ENCODE peak calls at places on chromosomes 11 and 22, in six cellular contexts. B is cardiac muscle cell, I is kidney epithelial cell, H is foreskin fibroblast, U is colonic mucosa, X is GM23338. M is an unnamed sample.
A peak's percentile ranks its signal among the peaks of the same experiment; 100 is the strongest.

GRCh38 chr11:134025086-134025437 is 43.8 kb upstream of the JAM3 start:
- DNase-seq in B (no peak), I (no peak), H (no peak), U (no peak), X (no peak), M (no peak)

GRCh38 chr11:72842644-72843330 is 28.6 kb downstream of the ATG16L2 start:
- DNase-seq in B (no peak), I (no peak), H (no peak), U (no peak), X (no peak), M (no peak)

GRCh38 chr11:62445314-62445740 is 26.5 kb downstream of the SCGB1A1 start:
- DNase-seq in B (no peak), I (no peak), H (no peak), U (no peak), X (no peak), M (peak; percentile 65)

GRCh38 chr11:117456027-117456720 is 128.5 kb downstream of the CEP164 start:
- DNase-seq in B (no peak), I (no peak), H (no peak), U (no peak), X (no peak), M (no peak)

GRCh38 chr11:10488581-10489443 is 33.7 kb downstream of the AMPD3 start:
- DNase-seq in B (no peak), I (no peak), H (no peak), U (peak; percentile 82), X (no peak), M (no peak)

GRCh38 chr11:77596626-77597025 is 6.9 kb downstream of the AQP11 start:
- DNase-seq in B (no peak), I (no peak), H (peak; percentile 70), U (no peak), X (no peak), M (peak; percentile 39)

GRCh38 chr11:69009441-69010211 is 3.4 kb downstream of the MRGPRF start:
- DNase-seq in B (no peak), I (no peak), H (no peak), U (no peak), X (no peak), M (no peak)

GRCh38 chr11:45374130-45374529 is 88.0 kb upstream of the SYT13 start:
- DNase-seq in B (no peak), I (no peak), H (no peak), U (no peak), X (no peak), M (no peak)

GRCh38 chr22:23401111-23401909 is 178.8 kb downstream of the IGLL1 start:
- DNase-seq in B (no peak), I (peak; percentile 56), H (peak; percentile 32), U (no peak), X (no peak), M (peak; percentile 66)

GRCh38 chr11:36421546-36422155 is 88.4 kb downstream of the TRAF6 start:
- DNase-seq in B (no peak), I (no peak), H (no peak), U (no peak), X (no peak), M (peak; percentile 10)

GRCh38 chr11:9066432-9066925 is 24.9 kb downstream of the SCUBE2 start:
- DNase-seq in B (no peak), I (no peak), H (no peak), U (no peak), X (peak; percentile 32), M (no peak)

GRCh38 chr11:44936527-44936926 is 14.2 kb downstream of the TP53I11 start:
- DNase-seq in B (peak; percentile 83), I (no peak), H (peak; percentile 66), U (peak; percentile 86), X (peak; percentile 90), M (peak; percentile 76)

GRCh38 chr11:131859811-131860210 is 489.4 kb downstream of the NTM start:
- DNase-seq in B (no peak), I (no peak), H (peak; percentile 67), U (no peak), X (no peak), M (peak; percentile 42)

GRCh38 chr22:17087176-17088131 is 2.7 kb downstream of the IL17RA start:
- DNase-seq in B (no peak), I (no peak), H (no peak), U (no peak), X (no peak), M (peak; percentile 77)

GRCh38 chr11:126956664-126957063 is 43.9 kb downstream of the KIRREL3 start:
- DNase-seq in B (no peak), I (no peak), H (no peak), U (peak; percentile 33), X (no peak), M (no peak)

GRCh38 chr22:48921411-48921903 is 906.2 kb downstream of the BRD1 start:
- DNase-seq in B (no peak), I (no peak), H (no peak), U (no peak), X (no peak), M (no peak)

GRCh38 chr22:42957958-42958357 is 57.0 kb downstream of the PACSIN2 start:
- DNase-seq in B (no peak), I (no peak), H (no peak), U (no peak), X (no peak), M (no peak)

GRCh38 chr22:42960146-42960509 is 54.8 kb downstream of the PACSIN2 start:
- DNase-seq in B (no peak), I (no peak), H (no peak), U (no peak), X (no peak), M (no peak)

GRCh38 chr22:42957544-42957943 is 57.4 kb downstream of the PACSIN2 start:
- DNase-seq in B (no peak), I (no peak), H (no peak), U (no peak), X (no peak), M (no peak)

GRCh38 chr22:42959472-42960145 is 55.3 kb downstream of the PACSIN2 start:
- DNase-seq in B (peak; percentile 76), I (peak; percentile 78), H (no peak), U (peak; percentile 76), X (peak; percentile 55), M (peak; percentile 86)

DNA sequence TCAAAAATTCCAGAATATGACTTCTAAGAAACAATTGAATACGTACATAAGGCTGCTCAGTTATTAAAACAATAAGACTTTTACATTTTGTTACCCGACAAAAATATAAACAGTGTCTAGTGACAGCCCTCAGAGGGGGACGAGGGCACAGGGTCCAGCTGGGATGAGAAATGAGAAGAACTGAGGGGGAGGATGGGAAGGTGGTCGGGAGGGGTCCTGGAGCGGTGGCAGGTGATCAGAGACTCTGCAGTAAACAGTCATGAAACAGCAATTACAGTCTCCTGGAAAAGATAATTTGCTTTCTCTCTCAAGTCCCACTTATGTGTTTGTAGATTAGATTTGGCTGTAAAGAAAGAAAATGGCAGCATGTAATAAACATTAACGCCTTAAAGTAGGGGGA is 56.0 kb downstream of the PACSIN2 start:
- DNase-seq in B (no peak), I (no peak), H (no peak), U (no peak), X (no peak), M (no peak)
- H3K4me3 ChIP-seq in B (no peak overlapping the region), I (peak overlapping the region; percentile 17), H (no peak overlapping the region), U (no peak overlapping the region), X (no peak overlapping the region), M (no peak overlapping the region)

DNA sequence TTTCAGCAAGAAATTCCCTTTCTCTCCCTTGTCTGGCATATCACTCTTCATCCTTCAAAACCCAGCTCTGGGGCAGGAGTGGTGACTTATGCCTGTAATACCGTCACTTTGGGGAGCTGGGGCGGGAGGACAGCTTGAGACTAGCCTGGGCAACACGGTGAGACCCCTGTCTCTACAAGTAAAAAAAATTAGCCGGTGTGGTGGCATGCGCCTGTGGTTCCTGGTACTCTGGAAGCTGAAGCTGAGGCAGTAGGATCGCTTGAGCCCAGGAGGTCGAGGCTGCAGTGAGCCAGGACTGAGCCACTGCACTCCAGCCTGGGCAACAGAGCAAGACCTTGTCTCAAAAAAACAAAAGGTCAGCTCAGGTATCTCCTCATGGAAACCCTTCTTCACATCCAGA is 1.4 kb upstream of the RCE1 start:
- DNase-seq in B (no peak), I (no peak), H (no peak), U (no peak), X (no peak), M (no peak)
- TF ChIP-seq CTCF in B (no peak), I (no peak), H (no peak), U (no peak), X (no peak), M (no peak)

DNA sequence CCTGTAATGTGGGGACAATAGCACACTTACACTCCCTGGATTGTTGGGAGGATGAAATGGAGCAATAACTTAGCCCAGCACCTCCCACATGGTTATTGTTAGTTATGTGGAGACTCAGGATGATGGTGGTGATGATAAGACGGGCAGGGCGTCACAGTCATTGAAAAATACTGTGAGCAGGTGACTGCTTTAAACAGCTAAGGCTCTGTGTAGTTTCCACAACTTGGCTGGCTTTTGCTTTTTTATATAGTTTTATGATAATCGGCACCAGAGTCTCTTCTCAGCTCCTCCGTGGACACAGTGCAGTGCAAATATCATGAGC is 155.1 kb downstream of the ADAMTS15 start:
- DNase-seq in B (no peak), I (no peak), H (no peak), U (peak; percentile 53), X (no peak), M (no peak)
- H3K4me3 ChIP-seq in B (no peak overlapping the region), I (no peak overlapping the region), H (no peak overlapping the region), U (no peak overlapping the region), X (no peak overlapping the region), M (no peak overlapping the region)

GRCh38 chr22:50010676-50011446 is 1.7 kb downstream of the IL17REL start:
- DNase-seq in B (no peak), I (no peak), H (no peak), U (no peak), X (no peak), M (no peak)

GRCh38 chr22:50014655-50015401 is 2.3 kb upstream of the IL17REL start:
- DNase-seq in B (no peak), I (no peak), H (no peak), U (no peak), X (peak; percentile 40), M (no peak)

GRCh38 chr22:50011447-50012200 is 941 bp downstream of the IL17REL start:
- DNase-seq in B (no peak), I (no peak), H (no peak), U (no peak), X (peak; percentile 64), M (no peak)

GRCh38 chr22:50014053-50014501 is 1.5 kb upstream of the IL17REL start:
- DNase-seq in B (no peak), I (no peak), H (no peak), U (no peak), X (no peak), M (no peak)

DNA sequence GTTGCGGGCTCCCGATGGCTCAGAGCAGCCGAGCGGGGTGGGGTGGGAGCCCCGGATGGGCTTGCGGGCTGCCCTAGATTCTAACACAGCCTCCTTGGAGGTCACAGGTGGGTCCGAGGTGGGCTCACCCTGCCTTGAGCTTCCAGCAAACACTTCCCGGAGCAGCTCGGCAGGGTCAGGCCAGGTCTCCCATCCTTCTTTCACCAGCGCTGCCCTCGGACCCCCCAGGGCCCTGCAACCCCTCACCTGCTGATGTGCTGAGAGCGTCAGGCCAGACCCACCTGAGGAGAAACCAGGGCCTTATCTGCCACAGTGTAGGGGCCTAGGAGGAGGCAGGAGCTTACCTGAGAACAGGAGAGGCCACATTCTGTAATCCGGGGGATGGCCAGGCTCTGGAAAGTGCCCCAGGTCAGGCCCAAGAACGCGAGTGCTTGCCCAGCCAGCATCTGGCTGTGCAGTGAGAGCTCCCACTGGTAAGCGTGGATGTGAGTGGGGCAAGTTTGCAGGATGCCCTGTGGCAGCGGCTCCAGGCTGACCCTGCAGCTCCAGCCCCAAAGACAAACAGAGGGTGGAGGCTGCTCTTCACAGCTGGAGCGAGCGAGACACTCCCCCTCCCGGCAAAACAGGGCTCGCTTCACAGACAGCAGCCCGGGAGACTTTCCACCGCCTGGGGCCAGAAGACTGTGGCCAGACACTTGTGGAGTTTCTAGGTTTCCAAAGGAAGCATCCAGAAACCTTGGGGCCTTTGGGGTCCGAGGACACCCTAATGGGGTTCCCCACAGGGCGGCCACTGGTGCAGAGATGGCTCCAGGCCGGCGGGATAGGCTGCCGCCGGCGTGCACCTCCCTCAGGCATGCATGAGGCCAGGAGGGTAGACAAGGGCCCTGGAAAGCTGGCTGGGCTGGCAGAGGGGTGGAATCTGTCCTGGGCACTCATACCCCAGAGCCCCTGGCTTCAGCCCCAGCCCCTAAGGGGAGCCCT is at the start of gene IL17REL:
- DNase-seq in B (no peak), I (no peak), H (peak; percentile 24), U (no peak), X (no peak), M (no peak)
- TF ChIP-seq CTCF in B (peak; percentile 26), I (peak; percentile 10), H (peak; percentile 17), U (no peak), X (no peak), M (peak; percentile 27)